ENCODE peak calls at places on chromosomes 3 and 15, in five cellular contexts. Y is T-helper 1 cell, W is mammary epithelial cell, R is fibroblast of the conjunctiva, O is GM03348. L is an unnamed sample.

GRCh38 chr3:52439426-52440248 is 5.3 kb downstream of the SEMA3G start:
- DNase-seq in Y (no peak), W (no peak), R (no peak), O (no peak), L (no peak)

GRCh38 chr15:98776607-98777281 is 128.4 kb downstream of the IGF1R start:
- DNase-seq in Y (no peak), W (peak; percentile 85), R (no peak), O (peak; percentile 51), L (no peak)

GRCh38 chr3:52345521-52346110 is 29.5 kb downstream of the DNAH1 start:
- DNase-seq in Y (no peak), W (no peak), R (no peak), O (peak; percentile 78), L (no peak)

GRCh38 chr3:132445812-132446211 is 28.5 kb downstream of the DNAJC13 start:
- DNase-seq in Y (no peak), W (peak; percentile 76), R (peak; percentile 45), O (peak; percentile 41), L (peak; percentile 93)

GRCh38 chr15:34841220-34841841 is 46.0 kb upstream of the ACTC1 start:
- DNase-seq in Y (no peak), W (no peak), R (no peak), O (peak; percentile 54), L (no peak)

GRCh38 chr15:33467816-33468163 is 157.0 kb downstream of the RYR3 start:
- DNase-seq in Y (no peak), W (no peak), R (no peak), O (no peak), L (no peak)

GRCh38 chr3:14636496-14637087 is 15.0 kb upstream of the CCDC174 start:
- DNase-seq in Y (no peak), W (no peak), R (no peak), O (no peak), L (no peak)

GRCh38 chr3:43759297-43759782 is 68.6 kb downstream of the ABHD5 start:
- DNase-seq in Y (peak; percentile 17), W (peak; percentile 67), R (no peak), O (peak; percentile 83), L (peak; percentile 61)

GRCh38 chr3:79233431-79234060 is 534.3 kb downstream of the ROBO1 start:
- DNase-seq in Y (no peak), W (no peak), R (no peak), O (no peak), L (no peak)

GRCh38 chr15:87354661-87355410 is 901.7 kb downstream of the NTRK3 start:
- DNase-seq in Y (no peak), W (peak; percentile 91), R (no peak), O (peak; percentile 44), L (no peak)

GRCh38 chr15:37106490-37107001 is 6.2 kb upstream of the MEIS2 start:
- DNase-seq in Y (no peak), W (no peak), R (no peak), O (no peak), L (peak; percentile 35)

GRCh38 chr15:29129221-29129620 is 140.4 kb downstream of the NSMCE3 start:
- DNase-seq in Y (no peak), W (no peak), R (no peak), O (no peak), L (no peak)

GRCh38 chr3:128859573-128860154 is 19.8 kb upstream of the ACAD9 start:
- DNase-seq in Y (no peak), W (no peak), R (no peak), O (no peak), L (no peak)

GRCh38 chr15:61410656-61411055 is 181.6 kb upstream of the RORA start:
- DNase-seq in Y (no peak), W (no peak), R (no peak), O (no peak), L (no peak)

GRCh38 chr3:66620185-66620803 is 119.5 kb upstream of the LRIG1 start:
- DNase-seq in Y (no peak), W (no peak), R (no peak), O (no peak), L (no peak)

GRCh38 chr3:160343132-160343531 is 55.9 kb downstream of the IFT80 start:
- DNase-seq in Y (peak; percentile 7), W (peak; percentile 4), R (peak; percentile 13), O (peak; percentile 27), L (no peak)

GRCh38 chr15:70753101-70753829 is 10.1 kb downstream of the UACA start:
- DNase-seq in Y (no peak), W (no peak), R (no peak), O (peak; percentile 19), L (no peak)

GRCh38 chr3:171165499-171165921 is 139.0 kb upstream of the SLC2A2 start:
- DNase-seq in Y (peak; percentile 40), W (no peak), R (no peak), O (no peak), L (no peak)

GRCh38 chr3:45567730-45568172 is 26.8 kb upstream of the LIMD1 start:
- DNase-seq in Y (peak; percentile 39), W (no peak), R (no peak), O (no peak), L (no peak)

GRCh38 chr15:62503451-62503850 is 338.4 kb upstream of the C2CD4B start:
- DNase-seq in Y (no peak), W (no peak), R (no peak), O (peak; percentile 24), L (no peak)

GRCh38 chr3:66473181-66473580 is 27.6 kb downstream of the LRIG1 start:
- DNase-seq in Y (no peak), W (no peak), R (no peak), O (no peak), L (no peak)

GRCh38 chr15:83283813-83284562 is 476 bp downstream of the BNC1 start:
- DNase-seq in Y (no peak), W (peak; percentile 54), R (no peak), O (peak; percentile 58), L (peak; percentile 22)

GRCh38 chr3:1400571-1400970 is 307.7 kb downstream of the CNTN6 start:
- DNase-seq in Y (no peak), W (no peak), R (no peak), O (no peak), L (no peak)

GRCh38 chr3:38163117-38163870 is 2.0 kb upstream of the OXSR1 start:
- DNase-seq in Y (peak; percentile 30), W (no peak), R (no peak), O (no peak), L (no peak)

GRCh38 chr3:3196148-3196861 is 16.8 kb upstream of the CRBN start:
- DNase-seq in Y (no peak), W (no peak), R (no peak), O (peak; percentile 15), L (peak; percentile 16)

GRCh38 chr3:115072265-115073008 is 74.7 kb downstream of the ZBTB20 start:
- DNase-seq in Y (no peak), W (peak; percentile 56), R (no peak), O (peak; percentile 19), L (no peak)

GRCh38 chr3:58666683-58667082 is at the start of gene FAM3D:
- DNase-seq in Y (no peak), W (no peak), R (no peak), O (no peak), L (no peak)

GRCh38 chr15:25368855-25369254 is 70.0 kb downstream of the UBE3A start:
- DNase-seq in Y (no peak), W (peak; percentile 5), R (no peak), O (peak; percentile 14), L (peak; percentile 38)

GRCh38 chr3:178465260-178466180 is 70.7 kb upstream of the KCNMB2 start:
- DNase-seq in Y (no peak), W (no peak), R (no peak), O (no peak), L (no peak)

GRCh38 chr15:89356634-89357298 is 22.1 kb upstream of the POLG start:
- DNase-seq in Y (no peak), W (no peak), R (no peak), O (no peak), L (peak; percentile 37)

GRCh38 chr3:61315874-61316273 is 64.6 kb upstream of the FHIT start:
- DNase-seq in Y (no peak), W (peak; percentile 12), R (no peak), O (peak; percentile 14), L (no peak)

GRCh38 chr3:115823083-115823482 is 199.8 kb downstream of the GAP43 start:
- DNase-seq in Y (no peak), W (peak; percentile 36), R (no peak), O (no peak), L (no peak)

L was measured in trophoblast cell.